ENCODE peak calls at places on chromosomes 7 and 10, in nine cellular contexts. Z, F, I, W, R, Q, X, E and D are unnamed samples.

GRCh38 chr7:44380831-44381493 is 55.6 kb upstream of the CAMK2B start:
- DNase-seq in Z (no peak), F (no peak), I (no peak), W (no peak), R (no peak), Q (peak; percentile 80), X (no peak), E (no peak), D (no peak)

GRCh38 chr10:126734957-126735356 is 64.5 kb upstream of the C10orf90 start:
- DNase-seq in Z (no peak), F (no peak), I (no peak), W (no peak), R (no peak), Q (no peak), X (no peak), E (no peak), D (no peak)

GRCh38 chr10:60536529-60537114 is 146.9 kb upstream of the ANK3 start:
- DNase-seq in Z (no peak), F (no peak), I (no peak), W (peak; percentile 12), R (no peak), Q (peak; percentile 78), X (no peak), E (no peak), D (no peak)

GRCh38 chr10:3043512-3044368 is 23.6 kb upstream of the PFKP start:
- DNase-seq in Z (no peak), F (peak; percentile 43), I (peak; percentile 68), W (peak; percentile 89), R (peak; percentile 72), Q (peak; percentile 66), X (peak; percentile 24), E (peak; percentile 68), D (peak; percentile 88)

GRCh38 chr7:88396295-88396947 is 89.7 kb upstream of the STEAP4 start:
- DNase-seq in Z (no peak), F (no peak), I (peak; percentile 22), W (no peak), R (no peak), Q (no peak), X (no peak), E (no peak), D (no peak)

GRCh38 chr7:20158684-20159083 is 58.5 kb downstream of the MACC1 start:
- DNase-seq in Z (no peak), F (no peak), I (peak; percentile 46), W (no peak), R (no peak), Q (peak; percentile 43), X (no peak), E (no peak), D (peak; percentile 2)

GRCh38 chr10:93030409-93030808 is 30.2 kb upstream of the CYP26C1 start:
- DNase-seq in Z (no peak), F (peak; percentile 46), I (no peak), W (peak; percentile 23), R (no peak), Q (peak; percentile 74), X (no peak), E (no peak), D (no peak)

GRCh38 chr7:113636727-113637421 is 281.9 kb downstream of the PPP1R3A start:
- DNase-seq in Z (no peak), F (no peak), I (no peak), W (no peak), R (no peak), Q (peak; percentile 65), X (no peak), E (no peak), D (peak; percentile 1)

GRCh38 chr10:99431190-99431549 is 746 bp upstream of the GOT1 start:
- DNase-seq in Z (no peak), F (no peak), I (peak; percentile 48), W (peak; percentile 55), R (peak; percentile 42), Q (peak; percentile 69), X (no peak), E (peak; percentile 35), D (peak; percentile 80)

GRCh38 chr7:103867874-103868273 is 121.6 kb downstream of the RELN start:
- DNase-seq in Z (no peak), F (no peak), I (no peak), W (no peak), R (no peak), Q (no peak), X (no peak), E (no peak), D (no peak)

GRCh38 chr10:14712991-14713422 is 61.7 kb downstream of the FAM107B start:
- DNase-seq in Z (no peak), F (no peak), I (no peak), W (peak; percentile 10), R (no peak), Q (peak; percentile 4), X (no peak), E (no peak), D (no peak)

GRCh38 chr10:5433182-5433581 is 20.8 kb downstream of the NET1 start:
- DNase-seq in Z (no peak), F (no peak), I (no peak), W (no peak), R (no peak), Q (no peak), X (no peak), E (no peak), D (no peak)

GRCh38 chr10:132774179-132774904 is 11.6 kb downstream of the NKX6-2 start:
- DNase-seq in Z (no peak), F (no peak), I (no peak), W (no peak), R (no peak), Q (no peak), X (no peak), E (no peak), D (no peak)

GRCh38 chr10:36220122-36220521 is 578.0 kb upstream of the FZD8 start:
- DNase-seq in Z (no peak), F (no peak), I (no peak), W (no peak), R (no peak), Q (no peak), X (no peak), E (no peak), D (no peak)

GRCh38 chr10:14554843-14555205 is 219.9 kb downstream of the FAM107B start:
- DNase-seq in Z (no peak), F (no peak), I (peak; percentile 47), W (no peak), R (no peak), Q (peak; percentile 47), X (no peak), E (no peak), D (no peak)

GRCh38 chr10:78944658-78945333 is 124.0 kb upstream of the ZMIZ1 start:
- DNase-seq in Z (no peak), F (peak; percentile 91), I (no peak), W (no peak), R (no peak), Q (peak; percentile 93), X (no peak), E (no peak), D (no peak)

GRCh38 chr10:104032144-104032775 is 53.4 kb downstream of the COL17A1 start:
- DNase-seq in Z (no peak), F (no peak), I (no peak), W (no peak), R (no peak), Q (no peak), X (no peak), E (no peak), D (no peak)